ENCODE peak calls at places on chromosomes 2 and 18, in eight cellular contexts. One of them, this sample, is unnamed.

GRCh38 chr2:17430326-17430725 is 87.9 kb downstream of the RAD51AP2 start:
- DNase-seq in mucosa of descending colon: no peak
- DNase-seq in iPS DF 6.9: no peak
- DNase-seq in gastrocnemius medialis: no peak
- DNase-seq in fibroblast of mammary gland: no peak
- DNase-seq in AG09309: no peak
- DNase-seq in astrocyte: no peak
- DNase-seq in GM06990: no peak
- DNase-seq in this sample: no peak

GRCh38 chr18:10822457-10822856 is 296.6 kb downstream of the NAPG start:
- DNase-seq in AG09309: no peak
- DNase-seq in astrocyte: peak; percentile 2
- DNase-seq in mucosa of descending colon: no peak
- DNase-seq in gastrocnemius medialis: no peak
- DNase-seq in iPS DF 6.9: no peak
- DNase-seq in fibroblast of mammary gland: no peak
- DNase-seq in GM06990: no peak
- DNase-seq in this sample: no peak

GRCh38 chr2:192286093-192286701 is 91.5 kb upstream of the TMEFF2 start:
- DNase-seq in fibroblast of mammary gland: peak; percentile 77
- DNase-seq in iPS DF 6.9: no peak
- DNase-seq in astrocyte: peak; percentile 36
- DNase-seq in GM06990: no peak
- DNase-seq in mucosa of descending colon: no peak
- DNase-seq in gastrocnemius medialis: no peak
- DNase-seq in AG09309: peak; percentile 28
- DNase-seq in this sample: peak; percentile 24

GRCh38 chr18:26407721-26408601 is 140.4 kb downstream of the KCTD1 start:
- DNase-seq in astrocyte: no peak
- DNase-seq in gastrocnemius medialis: no peak
- DNase-seq in mucosa of descending colon: no peak
- DNase-seq in GM06990: no peak
- DNase-seq in iPS DF 6.9: no peak
- DNase-seq in AG09309: no peak
- DNase-seq in fibroblast of mammary gland: no peak
- DNase-seq in this sample: no peak

GRCh38 chr2:86213699-86214502 is 14.6 kb downstream of the MRPL35 start:
- DNase-seq in iPS DF 6.9: no peak
- DNase-seq in fibroblast of mammary gland: no peak
- DNase-seq in AG09309: no peak
- DNase-seq in astrocyte: no peak
- DNase-seq in mucosa of descending colon: peak; percentile 50
- DNase-seq in gastrocnemius medialis: no peak
- DNase-seq in GM06990: no peak
- DNase-seq in this sample: no peak

GRCh38 chr18:57084331-57085298 is 62.3 kb upstream of the BOD1L2 start:
- DNase-seq in gastrocnemius medialis: no peak
- DNase-seq in AG09309: no peak
- DNase-seq in fibroblast of mammary gland: no peak
- DNase-seq in mucosa of descending colon: no peak
- DNase-seq in GM06990: peak; percentile 67
- DNase-seq in astrocyte: no peak
- DNase-seq in iPS DF 6.9: no peak
- DNase-seq in this sample: no peak

GRCh38 chr2:151627368-151627767 is 106.9 kb downstream of the NEB start:
- DNase-seq in gastrocnemius medialis: no peak
- DNase-seq in mucosa of descending colon: no peak
- DNase-seq in iPS DF 6.9: no peak
- DNase-seq in GM06990: no peak
- DNase-seq in fibroblast of mammary gland: no peak
- DNase-seq in astrocyte: no peak
- DNase-seq in AG09309: no peak
- DNase-seq in this sample: no peak

GRCh38 chr2:11656671-11657101 is 13.3 kb downstream of the NTSR2 start:
- DNase-seq in mucosa of descending colon: peak; percentile 78
- DNase-seq in GM06990: no peak
- DNase-seq in gastrocnemius medialis: no peak
- DNase-seq in AG09309: no peak
- DNase-seq in iPS DF 6.9: no peak
- DNase-seq in fibroblast of mammary gland: no peak
- DNase-seq in astrocyte: no peak
- DNase-seq in this sample: no peak

GRCh38 chr2:23330214-23330613 is 54.8 kb upstream of the KLHL29 start:
- DNase-seq in fibroblast of mammary gland: peak; percentile 14
- DNase-seq in AG09309: no peak
- DNase-seq in astrocyte: no peak
- DNase-seq in GM06990: no peak
- DNase-seq in mucosa of descending colon: no peak
- DNase-seq in iPS DF 6.9: peak; percentile 39
- DNase-seq in gastrocnemius medialis: no peak
- DNase-seq in this sample: no peak

GRCh38 chr2:70362661-70363060 is 60.8 kb upstream of the FAM136A start:
- DNase-seq in gastrocnemius medialis: no peak
- DNase-seq in iPS DF 6.9: no peak
- DNase-seq in mucosa of descending colon: no peak
- DNase-seq in GM06990: no peak
- DNase-seq in AG09309: no peak
- DNase-seq in astrocyte: no peak
- DNase-seq in fibroblast of mammary gland: no peak
- DNase-seq in this sample: no peak

GRCh38 chr2:238282861-238283738 is 5.3 kb downstream of the PER2 start:
- DNase-seq in GM06990: no peak
- DNase-seq in fibroblast of mammary gland: no peak
- DNase-seq in gastrocnemius medialis: no peak
- DNase-seq in astrocyte: no peak
- DNase-seq in mucosa of descending colon: peak; percentile 31
- DNase-seq in AG09309: no peak
- DNase-seq in iPS DF 6.9: no peak
- DNase-seq in this sample: no peak

GRCh38 chr18:51128533-51128932 is 68.9 kb downstream of the MEX3C start:
- DNase-seq in AG09309: no peak
- DNase-seq in mucosa of descending colon: no peak
- DNase-seq in gastrocnemius medialis: no peak
- DNase-seq in GM06990: no peak
- DNase-seq in fibroblast of mammary gland: peak; percentile 14
- DNase-seq in astrocyte: no peak
- DNase-seq in iPS DF 6.9: no peak
- DNase-seq in this sample: no peak

GRCh38 chr2:232658217-232658785 is 24.9 kb downstream of the EFHD1 start:
- DNase-seq in GM06990: no peak
- DNase-seq in fibroblast of mammary gland: peak; percentile 28
- DNase-seq in AG09309: no peak
- DNase-seq in iPS DF 6.9: no peak
- DNase-seq in mucosa of descending colon: no peak
- DNase-seq in gastrocnemius medialis: no peak
- DNase-seq in astrocyte: no peak
- DNase-seq in this sample: no peak

GRCh38 chr2:182767578-182767977 is 51.5 kb downstream of the DNAJC10 start:
- DNase-seq in iPS DF 6.9: no peak
- DNase-seq in GM06990: no peak
- DNase-seq in astrocyte: peak; percentile 28
- DNase-seq in fibroblast of mammary gland: peak; percentile 30
- DNase-seq in AG09309: no peak
- DNase-seq in mucosa of descending colon: no peak
- DNase-seq in gastrocnemius medialis: no peak
- DNase-seq in this sample: no peak

GRCh38 chr2:144268036-144268678 is 251.8 kb downstream of the ZEB2 start:
- DNase-seq in astrocyte: no peak
- DNase-seq in GM06990: no peak
- DNase-seq in fibroblast of mammary gland: no peak
- DNase-seq in iPS DF 6.9: peak; percentile 41
- DNase-seq in gastrocnemius medialis: no peak
- DNase-seq in mucosa of descending colon: no peak
- DNase-seq in AG09309: no peak
- DNase-seq in this sample: no peak

GRCh38 chr2:201649442-201649841 is 6.1 kb upstream of the TMEM237 start:
- DNase-seq in astrocyte: no peak
- DNase-seq in mucosa of descending colon: no peak
- DNase-seq in GM06990: no peak
- DNase-seq in iPS DF 6.9: no peak
- DNase-seq in AG09309: no peak
- DNase-seq in fibroblast of mammary gland: no peak
- DNase-seq in gastrocnemius medialis: no peak
- DNase-seq in this sample: no peak

GRCh38 chr2:201660293-201660895 is 17.1 kb upstream of the TMEM237 start:
- DNase-seq in fibroblast of mammary gland: no peak
- DNase-seq in mucosa of descending colon: no peak
- DNase-seq in astrocyte: no peak
- DNase-seq in iPS DF 6.9: no peak
- DNase-seq in GM06990: no peak
- DNase-seq in AG09309: no peak
- DNase-seq in gastrocnemius medialis: no peak
- DNase-seq in this sample: no peak

GRCh38 chr2:201656740-201657139 is 13.4 kb upstream of the TMEM237 start:
- DNase-seq in mucosa of descending colon: no peak
- DNase-seq in GM06990: no peak
- DNase-seq in fibroblast of mammary gland: no peak
- DNase-seq in AG09309: no peak
- DNase-seq in iPS DF 6.9: no peak
- DNase-seq in gastrocnemius medialis: no peak
- DNase-seq in astrocyte: no peak
- DNase-seq in this sample: no peak

GRCh38 chr2:201656102-201656501 is 12.8 kb upstream of the TMEM237 start:
- DNase-seq in astrocyte: no peak
- DNase-seq in AG09309: no peak
- DNase-seq in GM06990: no peak
- DNase-seq in fibroblast of mammary gland: no peak
- DNase-seq in gastrocnemius medialis: no peak
- DNase-seq in mucosa of descending colon: no peak
- DNase-seq in iPS DF 6.9: no peak
- DNase-seq in this sample: no peak

GRCh38 chr2:201654611-201655384 is 11.5 kb upstream of the TMEM237 start:
- DNase-seq in gastrocnemius medialis: no peak
- DNase-seq in astrocyte: peak; percentile 85
- DNase-seq in GM06990: no peak
- DNase-seq in mucosa of descending colon: no peak
- DNase-seq in iPS DF 6.9: no peak
- DNase-seq in AG09309: peak; percentile 67
- DNase-seq in fibroblast of mammary gland: peak; percentile 78
- DNase-seq in this sample: peak; percentile 58
- H3K4me3 ChIP-seq in gastrocnemius medialis: no peak overlapping the region
- H3K4me3 ChIP-seq in astrocyte: no peak overlapping the region
- H3K4me3 ChIP-seq in GM06990: no peak overlapping the region
- H3K4me3 ChIP-seq in mucosa of descending colon: no peak overlapping the region
- H3K4me3 ChIP-seq in iPS DF 6.9: no peak overlapping the region
- H3K4me3 ChIP-seq in AG09309: no peak overlapping the region
- H3K4me3 ChIP-seq in fibroblast of mammary gland: no peak overlapping the region
- H3K4me3 ChIP-seq in this sample: no peak overlapping the region

GRCh38 chr18:28973324-28973723 is 796.4 kb upstream of the CDH2 start:
- DNase-seq in mucosa of descending colon: no peak
- DNase-seq in GM06990: no peak
- DNase-seq in fibroblast of mammary gland: no peak
- DNase-seq in gastrocnemius medialis: no peak
- DNase-seq in astrocyte: no peak
- DNase-seq in iPS DF 6.9: no peak
- DNase-seq in AG09309: no peak
- DNase-seq in this sample: no peak
- H3K4me3 ChIP-seq in mucosa of descending colon: no peak overlapping the region
- H3K4me3 ChIP-seq in GM06990: no peak overlapping the region
- H3K4me3 ChIP-seq in fibroblast of mammary gland: no peak overlapping the region
- H3K4me3 ChIP-seq in gastrocnemius medialis: no peak overlapping the region
- H3K4me3 ChIP-seq in astrocyte: no peak overlapping the region
- H3K4me3 ChIP-seq in iPS DF 6.9: no peak overlapping the region
- H3K4me3 ChIP-seq in AG09309: no peak overlapping the region
- H3K4me3 ChIP-seq in this sample: no peak overlapping the region

GRCh38 chr18:22177496-22177866 is 8.1 kb downstream of the GATA6 start:
- DNase-seq in gastrocnemius medialis: no peak
- DNase-seq in AG09309: no peak
- DNase-seq in GM06990: no peak
- DNase-seq in iPS DF 6.9: no peak
- DNase-seq in mucosa of descending colon: no peak
- DNase-seq in astrocyte: no peak
- DNase-seq in fibroblast of mammary gland: no peak
- DNase-seq in this sample: no peak
- H3K4me3 ChIP-seq in gastrocnemius medialis: no peak overlapping the region
- H3K4me3 ChIP-seq in AG09309: no peak overlapping the region
- H3K4me3 ChIP-seq in GM06990: no peak overlapping the region
- H3K4me3 ChIP-seq in iPS DF 6.9: no peak overlapping the region
- H3K4me3 ChIP-seq in mucosa of descending colon: no peak overlapping the region
- H3K4me3 ChIP-seq in astrocyte: no peak overlapping the region
- H3K4me3 ChIP-seq in fibroblast of mammary gland: no peak overlapping the region
- H3K4me3 ChIP-seq in this sample: no peak overlapping the region

GRCh38 chr2:68772109-68772508 is 37.5 kb downstream of the ARHGAP25 start:
- DNase-seq in gastrocnemius medialis: no peak
- DNase-seq in fibroblast of mammary gland: no peak
- DNase-seq in AG09309: no peak
- DNase-seq in astrocyte: no peak
- DNase-seq in GM06990: no peak
- DNase-seq in mucosa of descending colon: no peak
- DNase-seq in iPS DF 6.9: no peak
- DNase-seq in this sample: no peak

GRCh38 chr2:68771211-68771721 is 36.7 kb downstream of the ARHGAP25 start:
- DNase-seq in gastrocnemius medialis: no peak
- DNase-seq in AG09309: no peak
- DNase-seq in mucosa of descending colon: no peak
- DNase-seq in GM06990: peak; percentile 15
- DNase-seq in fibroblast of mammary gland: no peak
- DNase-seq in astrocyte: peak; percentile 60
- DNase-seq in iPS DF 6.9: no peak
- DNase-seq in this sample: no peak

GRCh38 chr2:68776124-68776523 is 41.5 kb downstream of the ARHGAP25 start:
- DNase-seq in mucosa of descending colon: no peak
- DNase-seq in GM06990: no peak
- DNase-seq in AG09309: no peak
- DNase-seq in gastrocnemius medialis: no peak
- DNase-seq in astrocyte: no peak
- DNase-seq in iPS DF 6.9: no peak
- DNase-seq in fibroblast of mammary gland: no peak
- DNase-seq in this sample: no peak

GRCh38 chr2:68775272-68775847 is 40.7 kb downstream of the ARHGAP25 start:
- DNase-seq in fibroblast of mammary gland: no peak
- DNase-seq in iPS DF 6.9: no peak
- DNase-seq in gastrocnemius medialis: no peak
- DNase-seq in mucosa of descending colon: no peak
- DNase-seq in astrocyte: no peak
- DNase-seq in AG09309: no peak
- DNase-seq in GM06990: no peak
- DNase-seq in this sample: no peak

GRCh38 chr2:68774569-68775271 is 40.1 kb downstream of the ARHGAP25 start:
- DNase-seq in gastrocnemius medialis: no peak
- DNase-seq in AG09309: no peak
- DNase-seq in iPS DF 6.9: no peak
- DNase-seq in fibroblast of mammary gland: peak; percentile 21
- DNase-seq in astrocyte: no peak
- DNase-seq in mucosa of descending colon: peak; percentile 71
- DNase-seq in GM06990: peak; percentile 80
- DNase-seq in this sample: no peak
- H3K4me3 ChIP-seq in gastrocnemius medialis: peak overlapping the region; percentile 44
- H3K4me3 ChIP-seq in AG09309: no peak overlapping the region
- H3K4me3 ChIP-seq in iPS DF 6.9: no peak overlapping the region
- H3K4me3 ChIP-seq in fibroblast of mammary gland: peak overlapping the region; percentile 27
- H3K4me3 ChIP-seq in astrocyte: no peak overlapping the region
- H3K4me3 ChIP-seq in mucosa of descending colon: no peak overlapping the region
- H3K4me3 ChIP-seq in GM06990: peak overlapping the region; percentile 49
- H3K4me3 ChIP-seq in this sample: no peak overlapping the region

GRCh38 chr2:10382313-10383061 is 65.6 kb downstream of the ODC1 start:
- DNase-seq in GM06990: peak; percentile 63
- DNase-seq in mucosa of descending colon: peak; percentile 64
- DNase-seq in iPS DF 6.9: no peak
- DNase-seq in fibroblast of mammary gland: no peak
- DNase-seq in gastrocnemius medialis: no peak
- DNase-seq in AG09309: no peak
- DNase-seq in astrocyte: no peak
- DNase-seq in this sample: no peak
- H3K4me3 ChIP-seq in GM06990: no peak overlapping the region
- H3K4me3 ChIP-seq in mucosa of descending colon: no peak overlapping the region
- H3K4me3 ChIP-seq in iPS DF 6.9: no peak overlapping the region
- H3K4me3 ChIP-seq in fibroblast of mammary gland: no peak overlapping the region
- H3K4me3 ChIP-seq in gastrocnemius medialis: no peak overlapping the region
- H3K4me3 ChIP-seq in AG09309: no peak overlapping the region
- H3K4me3 ChIP-seq in astrocyte: no peak overlapping the region
- H3K4me3 ChIP-seq in this sample: no peak overlapping the region